ENCODE peak calls at places on chromosomes 2 and 18, in four cellular contexts. E, K, Z and G are unnamed samples.

GRCh38 chr18:44601447-44601846 is 79.2 kb upstream of the SETBP1 start:
- DNase-seq in Z (peak), K (peak), E (peak), G (peak)

GRCh38 chr18:7601249-7601620 is 34.1 kb downstream of the PTPRM start:
- DNase-seq in Z (peak), K (peak), E (peak), G (peak)

GRCh38 chr2:181554511-181554910 is 97.3 kb downstream of the ITGA4 start:
- DNase-seq in E (no peak), K (no peak), Z (no peak), G (no peak)

GRCh38 chr18:24063121-24063731 is 48.7 kb downstream of the TTC39C start:
- DNase-seq in Z (peak), K (peak), E (peak), G (peak)

GRCh38 chr2:163200726-163201125 is 362.2 kb upstream of the KCNH7 start:
- DNase-seq in E (no peak), K (peak), Z (no peak), G (peak)

GRCh38 chr2:121489284-121489683 is 41.4 kb upstream of the RNU4ATAC start:
- DNase-seq in Z (no peak), K (no peak), E (peak), G (peak)

GRCh38 chr2:162301151-162301804 is 17.2 kb downstream of the IFIH1 start:
- DNase-seq in K (peak), Z (peak), E (peak), G (peak)

GRCh38 chr2:158973511-158973956 is 5.1 kb downstream of the TANC1 start:
- DNase-seq in E (peak), K (no peak), Z (peak), G (peak)

GRCh38 chr2:72150157-72150960 is 2.7 kb upstream of the CYP26B1 start:
- DNase-seq in Z (peak), K (peak), E (peak), G (peak)

GRCh38 chr2:66434679-66435548 is at the start of gene MEIS1:
- DNase-seq in E (peak), K (peak), Z (peak), G (peak)

GRCh38 chr2:118657451-118657850 is 190.0 kb downstream of the EN1 start:
- DNase-seq in E (no peak), Z (no peak), K (no peak), G (peak)

GRCh38 chr2:135688978-135689377 is 52.7 kb upstream of the UBXN4 start:
- DNase-seq in E (no peak), K (no peak), Z (no peak), G (no peak)

GRCh38 chr2:11562476-11562875 is 28.6 kb downstream of the GREB1 start:
- DNase-seq in E (no peak), Z (no peak), K (no peak), G (no peak)

GRCh38 chr2:186771850-186772463 is 77.0 kb downstream of the ZSWIM2 start:
- DNase-seq in K (no peak), Z (no peak), E (peak), G (no peak)

GRCh38 chr2:81266106-81266505 is 961.6 kb upstream of the LRRTM1 start:
- DNase-seq in K (no peak), Z (no peak), E (no peak), G (no peak)

GRCh38 chr18:68769423-68769822 is 28.5 kb upstream of the CCDC102B start:
- DNase-seq in K (peak), Z (peak), E (no peak), G (peak)

GRCh38 chr2:290090-290722 is 2.3 kb upstream of the ALKAL2 start:
- DNase-seq in Z (peak), E (peak), K (peak), G (peak)

GRCh38 chr2:128635361-128635900 is 316.8 kb upstream of the HS6ST1 start:
- DNase-seq in K (no peak), Z (no peak), E (no peak), G (peak)

GRCh38 chr2:154992826-154993225 is 294.3 kb downstream of the KCNJ3 start:
- DNase-seq in K (no peak), Z (no peak), E (no peak), G (no peak)

GRCh38 chr2:18722101-18722500 is 132.7 kb upstream of the NT5C1B start:
- DNase-seq in K (peak), E (no peak), Z (no peak), G (peak)

GRCh38 chr18:48521723-48522122 is 17.1 kb upstream of the CTIF start:
- DNase-seq in K (no peak), Z (peak), E (no peak), G (no peak)

GRCh38 chr2:189499137-189499536 is 57.9 kb downstream of the WDR75 start:
- DNase-seq in K (no peak), E (no peak), Z (no peak), G (no peak)

GRCh38 chr2:1010373-1011017 is 59.8 kb downstream of the SNTG2 start:
- DNase-seq in K (peak), E (no peak), Z (no peak), G (no peak)

GRCh38 chr2:67613227-67613626 is 216.1 kb downstream of the ETAA1 start:
- DNase-seq in K (no peak), Z (no peak), E (no peak), G (no peak)

GRCh38 chr2:46268196-46268595 is 29.0 kb upstream of the EPAS1 start:
- DNase-seq in K (no peak), E (no peak), Z (no peak), G (no peak)

GRCh38 chr18:59002974-59003594 is 136.6 kb upstream of the SEC11C start:
- DNase-seq in K (no peak), Z (no peak), E (no peak), G (no peak)

GRCh38 chr18:57440331-57441101 is 5.3 kb downstream of the ONECUT2 start:
- DNase-seq in K (no peak), Z (peak), E (no peak), G (no peak)

DNA sequence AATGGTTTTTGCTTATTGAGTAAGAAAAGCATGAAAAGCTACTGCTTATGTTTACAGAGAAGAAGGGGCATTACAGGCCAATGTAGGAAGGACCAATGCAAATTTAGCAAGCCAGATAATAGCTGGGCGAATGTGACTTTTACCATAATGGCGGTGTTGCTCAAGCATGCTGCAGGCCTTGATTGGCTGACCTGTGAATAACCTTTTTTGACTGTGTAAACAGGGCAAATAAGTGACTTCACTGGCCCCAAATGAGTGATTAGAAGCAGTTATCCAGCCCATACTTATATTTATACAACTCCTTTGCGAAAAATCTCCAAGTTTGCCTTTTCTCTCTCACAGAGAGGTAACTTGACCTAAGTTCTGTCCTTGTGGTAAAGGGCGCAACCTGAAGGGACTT is 146.9 kb downstream of the SP3 start:
- DNase-seq in E (no peak), Z (no peak), K (no peak), G (no peak)
- H3K4me3 ChIP-seq in E (no peak), Z (no peak), K (no peak), G (no peak)

GRCh38 chr2:237901932-237902846 is 42.8 kb downstream of the RAMP1 start:
- DNase-seq in Z (no peak), K (no peak), E (no peak), G (no peak)
- TF ChIP-seq CTCF in Z (no peak), K (no peak), E (no peak), G (no peak)

DNA sequence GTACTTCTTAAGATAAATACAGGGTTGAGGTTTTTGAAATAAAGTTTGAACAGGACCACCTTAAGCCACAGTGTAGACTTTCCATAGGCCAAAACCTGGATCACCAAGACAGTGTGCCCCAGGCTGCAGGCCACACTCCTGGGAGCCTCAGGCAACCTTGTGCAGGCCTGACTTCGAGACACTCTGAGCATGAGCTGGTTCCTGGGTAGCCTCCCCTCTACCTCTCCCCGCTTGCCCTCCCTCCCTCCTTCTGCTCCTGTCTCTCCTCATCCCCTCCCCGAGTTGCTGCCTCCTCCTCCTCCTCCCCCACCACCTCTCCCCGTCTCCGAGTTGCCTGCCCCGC is 10.6 kb upstream of the PROC start:
- DNase-seq in K (no peak), Z (no peak), E (peak), G (peak)
- H3K4me3 ChIP-seq in K (no peak), Z (no peak), E (no peak), G (no peak)

DNA sequence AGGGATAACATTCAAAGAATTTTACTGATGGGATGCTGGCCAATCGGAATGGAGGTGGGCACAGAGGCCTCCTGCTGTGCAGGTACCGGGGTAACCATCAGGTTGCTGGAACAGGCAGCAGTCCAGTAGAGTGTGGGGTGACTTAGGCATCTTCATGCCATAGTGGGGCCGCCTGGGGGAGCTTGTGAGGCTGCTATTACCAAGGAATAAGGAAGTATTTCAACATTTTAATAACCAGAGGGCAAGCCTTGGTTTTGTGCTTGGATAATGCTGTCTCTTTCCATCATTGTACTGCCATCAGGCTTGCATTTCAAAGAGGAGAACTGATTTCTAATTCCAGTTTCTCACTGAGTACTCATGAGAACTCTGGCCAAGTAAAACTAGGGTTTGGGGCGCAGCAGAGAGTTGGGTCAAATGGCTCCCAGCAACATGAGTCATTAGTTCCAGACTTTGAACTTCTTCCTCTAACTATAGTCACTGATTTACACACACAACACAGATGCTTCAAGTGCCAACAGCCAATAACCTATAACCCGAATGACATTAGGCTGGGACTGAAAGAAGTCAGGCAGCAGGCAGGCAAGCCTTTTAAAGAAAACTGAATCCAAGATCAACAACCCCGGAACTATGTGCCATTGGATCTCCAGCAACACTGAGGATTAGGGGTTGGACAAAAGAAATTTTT is 56.1 kb upstream of the FHL2 start:
- DNase-seq in E (peak), Z (peak), K (peak), G (peak)
- TF ChIP-seq CTCF in E (peak), Z (peak), K (peak), G (peak)

DNA sequence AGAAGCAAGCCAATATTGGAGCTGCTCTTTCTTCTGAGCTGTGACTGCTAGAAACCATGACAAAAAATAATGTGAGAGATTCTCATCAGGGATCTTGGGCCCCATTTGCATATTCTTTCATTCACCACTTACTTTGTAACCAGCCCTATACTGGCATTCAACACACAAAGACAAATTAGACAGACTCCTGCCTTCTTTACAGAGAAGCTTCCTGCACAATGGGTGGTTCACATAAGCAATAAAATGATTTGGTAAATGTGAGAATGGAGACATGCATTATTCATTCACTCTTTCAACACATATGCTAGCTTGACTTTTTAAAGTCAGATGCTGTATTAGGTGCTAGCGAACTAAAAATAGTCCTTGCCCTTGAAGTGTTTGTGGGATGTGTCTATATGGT is 174.4 kb downstream of the NCKAP5 start:
- DNase-seq in E (no peak), Z (no peak), K (no peak), G (no peak)
- H3K4me3 ChIP-seq in E (no peak), Z (no peak), K (no peak), G (no peak)

GRCh38 chr2:102698369-102699111 is 63.3 kb upstream of the TMEM182 start:
- DNase-seq in K (no peak), E (no peak), Z (no peak), G (peak)

GRCh38 chr2:102707796-102708713 is 53.8 kb upstream of the TMEM182 start:
- DNase-seq in K (no peak), Z (no peak), E (no peak), G (no peak)

GRCh38 chr2:102703305-102703704 is 58.5 kb upstream of the TMEM182 start:
- DNase-seq in E (no peak), K (no peak), Z (no peak), G (no peak)

GRCh38 chr2:102704531-102704930 is 57.3 kb upstream of the TMEM182 start:
- DNase-seq in Z (no peak), E (no peak), K (no peak), G (no peak)

DNA sequence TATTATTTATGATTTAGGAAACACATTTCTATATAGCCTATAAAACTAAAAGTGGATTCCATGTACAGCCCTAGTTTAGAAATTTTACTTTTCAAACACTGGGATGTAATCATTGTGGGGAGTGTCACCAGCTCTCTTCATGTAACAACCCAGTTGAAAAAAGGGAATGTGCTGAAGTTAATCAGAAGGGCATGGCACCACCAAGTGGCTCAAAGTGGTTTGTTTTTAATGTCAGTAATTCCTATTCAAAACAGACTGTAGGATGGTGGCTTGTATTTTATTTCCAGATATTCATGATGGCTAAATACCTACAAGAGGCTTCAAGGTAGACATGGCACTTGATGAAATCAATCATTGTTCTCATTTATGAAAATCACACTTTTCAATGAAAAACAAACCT is 58.1 kb upstream of the TMEM182 start:
- DNase-seq in Z (no peak), K (no peak), E (peak), G (peak)
- TF ChIP-seq CTCF in Z (peak), K (peak), E (peak), G (peak)